ENCODE peak calls at places on chromosomes 2 and 18, in ten cellular contexts. One of them, this sample, is unnamed.

GRCh38 chr18:79203017-79203605 is 133.9 kb downstream of the ATP9B start:
- DNase-seq in cardiac muscle cell: no peak
- DNase-seq in fibroblast of mammary gland: peak; percentile 43
- DNase-seq in kidney epithelial cell: peak; percentile 72
- DNase-seq in fibroblast of lung: no peak
- DNase-seq in ovary: no peak
- DNase-seq in A549: no peak
- DNase-seq in lung: no peak
- DNase-seq in heart left ventricle: no peak
- DNase-seq in astrocyte: peak; percentile 51
- DNase-seq in this sample: no peak

GRCh38 chr2:54313147-54313546 is 57.1 kb upstream of the TSPYL6 start:
- DNase-seq in fibroblast of mammary gland: no peak
- DNase-seq in lung: no peak
- DNase-seq in cardiac muscle cell: no peak
- DNase-seq in astrocyte: no peak
- DNase-seq in fibroblast of lung: no peak
- DNase-seq in kidney epithelial cell: no peak
- DNase-seq in heart left ventricle: no peak
- DNase-seq in A549: no peak
- DNase-seq in ovary: no peak
- DNase-seq in this sample: no peak

GRCh38 chr2:225999692-226000091 is 600.2 kb downstream of the NYAP2 start:
- DNase-seq in ovary: no peak
- DNase-seq in astrocyte: peak; percentile 30
- DNase-seq in heart left ventricle: no peak
- DNase-seq in kidney epithelial cell: no peak
- DNase-seq in fibroblast of mammary gland: peak; percentile 38
- DNase-seq in A549: no peak
- DNase-seq in fibroblast of lung: peak; percentile 47
- DNase-seq in lung: no peak
- DNase-seq in cardiac muscle cell: no peak
- DNase-seq in this sample: no peak

GRCh38 chr2:187547353-187547979 is 6.8 kb downstream of the TFPI start:
- DNase-seq in cardiac muscle cell: no peak
- DNase-seq in fibroblast of mammary gland: peak; percentile 98
- DNase-seq in ovary: no peak
- DNase-seq in A549: peak; percentile 96
- DNase-seq in astrocyte: peak; percentile 97
- DNase-seq in kidney epithelial cell: peak; percentile 96
- DNase-seq in fibroblast of lung: peak; percentile 97
- DNase-seq in lung: peak; percentile 51
- DNase-seq in heart left ventricle: peak; percentile 47
- DNase-seq in this sample: peak; percentile 98

GRCh38 chr2:222722327-222722946 is 51.0 kb downstream of the MOGAT1 start:
- DNase-seq in fibroblast of lung: peak; percentile 79
- DNase-seq in cardiac muscle cell: no peak
- DNase-seq in astrocyte: peak; percentile 88
- DNase-seq in A549: no peak
- DNase-seq in fibroblast of mammary gland: peak; percentile 82
- DNase-seq in ovary: no peak
- DNase-seq in heart left ventricle: peak; percentile 30
- DNase-seq in lung: no peak
- DNase-seq in kidney epithelial cell: no peak
- DNase-seq in this sample: no peak

GRCh38 chr2:6297238-6297637 is 568.5 kb downstream of the CMPK2 start:
- DNase-seq in lung: no peak
- DNase-seq in cardiac muscle cell: no peak
- DNase-seq in fibroblast of lung: no peak
- DNase-seq in heart left ventricle: no peak
- DNase-seq in kidney epithelial cell: no peak
- DNase-seq in ovary: no peak
- DNase-seq in astrocyte: no peak
- DNase-seq in A549: no peak
- DNase-seq in fibroblast of mammary gland: no peak
- DNase-seq in this sample: no peak

GRCh38 chr2:42639340-42640077 is 71.1 kb downstream of the MTA3 start:
- DNase-seq in fibroblast of mammary gland: no peak
- DNase-seq in kidney epithelial cell: no peak
- DNase-seq in astrocyte: no peak
- DNase-seq in cardiac muscle cell: no peak
- DNase-seq in A549: no peak
- DNase-seq in ovary: no peak
- DNase-seq in fibroblast of lung: no peak
- DNase-seq in heart left ventricle: no peak
- DNase-seq in lung: no peak
- DNase-seq in this sample: no peak

GRCh38 chr2:30239308-30240161 is 8.2 kb downstream of the LBH start:
- DNase-seq in kidney epithelial cell: no peak
- DNase-seq in cardiac muscle cell: peak; percentile 63
- DNase-seq in lung: peak; percentile 56
- DNase-seq in heart left ventricle: peak; percentile 71
- DNase-seq in A549: peak; percentile 87
- DNase-seq in ovary: peak; percentile 79
- DNase-seq in fibroblast of lung: peak; percentile 83
- DNase-seq in astrocyte: no peak
- DNase-seq in fibroblast of mammary gland: peak; percentile 95
- DNase-seq in this sample: peak; percentile 52

GRCh38 chr18:11669271-11669947 is 19.7 kb upstream of the GNAL start:
- DNase-seq in kidney epithelial cell: no peak
- DNase-seq in fibroblast of mammary gland: no peak
- DNase-seq in A549: no peak
- DNase-seq in cardiac muscle cell: no peak
- DNase-seq in ovary: no peak
- DNase-seq in astrocyte: no peak
- DNase-seq in lung: peak; percentile 28
- DNase-seq in heart left ventricle: no peak
- DNase-seq in fibroblast of lung: no peak
- DNase-seq in this sample: no peak

DNA sequence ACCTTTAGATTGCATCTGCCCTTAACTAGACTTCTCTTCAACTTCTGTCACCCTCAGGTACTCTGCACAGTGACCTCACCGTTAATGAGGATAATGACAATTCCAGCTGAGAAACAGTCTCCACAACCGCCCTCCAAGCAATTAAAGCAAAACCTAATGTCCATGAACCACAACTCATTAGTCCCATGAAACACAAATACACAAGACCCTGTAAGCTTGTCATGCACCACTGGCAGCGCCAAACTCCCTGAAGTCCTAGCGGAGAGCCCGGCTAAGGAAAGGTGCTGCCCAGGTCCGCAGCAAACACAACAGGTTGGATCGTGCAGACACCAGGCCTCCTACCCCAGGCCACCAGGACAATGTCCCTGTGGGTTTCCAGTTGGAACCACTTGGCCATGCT is 7.4 kb downstream of the SMAD7 start:
- DNase-seq in fibroblast of lung: no peak
- DNase-seq in heart left ventricle: no peak
- DNase-seq in ovary: no peak
- DNase-seq in astrocyte: no peak
- DNase-seq in fibroblast of mammary gland: no peak
- DNase-seq in lung: no peak
- DNase-seq in A549: no peak
- DNase-seq in kidney epithelial cell: no peak
- DNase-seq in cardiac muscle cell: no peak
- DNase-seq in this sample: no peak
- H3K4me3 ChIP-seq in fibroblast of lung: no peak overlapping the region
- H3K4me3 ChIP-seq in heart left ventricle: peak overlapping the region; percentile 96
- H3K4me3 ChIP-seq in ovary: no peak overlapping the region
- H3K4me3 ChIP-seq in astrocyte: peak overlapping the region; percentile 43
- H3K4me3 ChIP-seq in fibroblast of mammary gland: no peak overlapping the region
- H3K4me3 ChIP-seq in lung: peak overlapping the region; percentile 16
- H3K4me3 ChIP-seq in A549: peak overlapping the region; percentile 80
- H3K4me3 ChIP-seq in kidney epithelial cell: peak overlapping the region; percentile 1
- H3K4me3 ChIP-seq in cardiac muscle cell: no peak overlapping the region
- H3K4me3 ChIP-seq in this sample: peak overlapping the region; percentile 12

GRCh38 chr2:152500336-152500735 is 165.4 kb downstream of the FMNL2 start:
- DNase-seq in lung: no peak
- DNase-seq in ovary: no peak
- DNase-seq in fibroblast of mammary gland: no peak
- DNase-seq in A549: no peak
- DNase-seq in cardiac muscle cell: no peak
- DNase-seq in kidney epithelial cell: no peak
- DNase-seq in fibroblast of lung: no peak
- DNase-seq in heart left ventricle: no peak
- DNase-seq in astrocyte: no peak
- DNase-seq in this sample: no peak
- TF ChIP-seq CTCF in lung: no peak
- TF ChIP-seq CTCF in ovary: no peak
- TF ChIP-seq CTCF in fibroblast of mammary gland: no peak
- TF ChIP-seq CTCF in A549: no peak
- TF ChIP-seq CTCF in cardiac muscle cell: no peak
- TF ChIP-seq CTCF in kidney epithelial cell: peak; percentile 23
- TF ChIP-seq CTCF in fibroblast of lung: no peak
- TF ChIP-seq CTCF in heart left ventricle: no peak
- TF ChIP-seq CTCF in astrocyte: no peak
- TF ChIP-seq CTCF in this sample: no peak

DNA sequence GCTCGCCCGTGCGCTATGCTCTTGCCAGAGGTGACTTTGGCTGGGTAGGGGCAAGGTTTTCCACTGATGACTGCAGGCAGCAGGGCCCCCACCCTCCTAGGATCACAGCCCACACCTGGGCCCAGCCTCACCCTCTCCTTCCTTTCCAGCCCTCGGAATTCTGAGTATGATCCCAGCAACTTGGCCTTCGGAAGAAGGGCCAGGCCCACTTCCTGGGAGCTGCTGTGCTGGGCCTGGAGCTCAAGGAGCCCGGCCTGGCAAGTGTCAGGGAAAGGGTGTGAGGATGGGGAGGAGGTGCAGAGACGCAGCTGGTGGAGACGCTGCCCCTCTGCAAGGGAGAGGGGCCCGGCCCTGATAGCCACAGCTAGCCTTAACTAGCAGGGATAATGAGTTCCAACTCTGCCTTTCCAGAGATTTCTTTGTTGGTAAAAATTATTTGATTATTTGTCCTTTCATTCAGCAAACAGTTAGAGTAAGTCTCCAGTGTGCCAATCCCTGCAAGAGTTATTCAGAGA is 1.7 kb upstream of the CNDP1 start:
- DNase-seq in fibroblast of mammary gland: no peak
- DNase-seq in lung: no peak
- DNase-seq in heart left ventricle: no peak
- DNase-seq in kidney epithelial cell: no peak
- DNase-seq in A549: no peak
- DNase-seq in ovary: no peak
- DNase-seq in fibroblast of lung: no peak
- DNase-seq in astrocyte: no peak
- DNase-seq in cardiac muscle cell: no peak
- DNase-seq in this sample: no peak
- H3K4me3 ChIP-seq in fibroblast of mammary gland: no peak overlapping the region
- H3K4me3 ChIP-seq in lung: no peak overlapping the region
- H3K4me3 ChIP-seq in heart left ventricle: no peak overlapping the region
- H3K4me3 ChIP-seq in kidney epithelial cell: no peak overlapping the region
- H3K4me3 ChIP-seq in A549: no peak overlapping the region
- H3K4me3 ChIP-seq in ovary: no peak overlapping the region
- H3K4me3 ChIP-seq in fibroblast of lung: no peak overlapping the region
- H3K4me3 ChIP-seq in astrocyte: no peak overlapping the region
- H3K4me3 ChIP-seq in cardiac muscle cell: no peak overlapping the region
- H3K4me3 ChIP-seq in this sample: no peak overlapping the region

DNA sequence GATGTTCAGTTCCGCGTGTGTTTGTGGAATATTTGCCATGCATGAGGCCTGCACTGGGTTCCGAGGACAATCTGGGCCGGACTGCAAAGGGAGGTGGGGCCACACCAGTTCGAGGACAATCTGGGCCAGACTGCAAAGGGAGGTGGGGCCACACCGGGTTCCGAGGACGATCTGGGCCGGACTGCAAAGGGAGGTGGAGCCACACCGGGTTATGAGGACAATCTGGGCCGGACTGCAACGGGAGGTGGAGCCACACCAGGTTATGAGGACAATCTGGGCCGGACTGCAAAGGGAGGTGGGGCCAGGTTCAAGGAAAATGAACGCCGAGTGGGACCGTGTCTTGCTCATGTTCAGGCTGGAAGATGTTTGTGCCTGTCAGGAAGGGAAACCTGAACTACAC is 97.8 kb upstream of the HDAC4 start:
- DNase-seq in heart left ventricle: no peak
- DNase-seq in kidney epithelial cell: no peak
- DNase-seq in astrocyte: no peak
- DNase-seq in A549: no peak
- DNase-seq in lung: no peak
- DNase-seq in ovary: no peak
- DNase-seq in fibroblast of mammary gland: no peak
- DNase-seq in cardiac muscle cell: no peak
- DNase-seq in fibroblast of lung: no peak
- DNase-seq in this sample: no peak
- TF ChIP-seq CTCF in heart left ventricle: no peak
- TF ChIP-seq CTCF in kidney epithelial cell: no peak
- TF ChIP-seq CTCF in astrocyte: no peak
- TF ChIP-seq CTCF in A549: no peak
- TF ChIP-seq CTCF in lung: no peak
- TF ChIP-seq CTCF in ovary: no peak
- TF ChIP-seq CTCF in fibroblast of mammary gland: no peak
- TF ChIP-seq CTCF in cardiac muscle cell: no peak
- TF ChIP-seq CTCF in fibroblast of lung: no peak
- TF ChIP-seq CTCF in this sample: no peak

This sample was measured in brain microvascular endothelial cell.